ENCODE peak calls at places on chromosome 11, in six cellular contexts. P is NCI-H1417; M is memory B cell; C is astrocyte of the cerebellum; A is neural crest cell; H is effector memory CD8-positive, alpha-beta T cell. S is an unnamed sample.

GRCh38 chr11:10657308-10658271 is 36.0 kb downstream of the IRAG1 start:
- DNase-seq in P (no peak), C (peak; percentile 70), M (no peak), A (no peak), H (no peak), S (peak; percentile 53)

GRCh38 chr11:133928628-133929059 is 28.1 kb downstream of the IGSF9B start:
- DNase-seq in C (no peak), H (no peak), P (peak; percentile 90), A (no peak), M (no peak), S (peak; percentile 42)

GRCh38 chr11:93143186-93143585 is 54.6 kb downstream of the SLC36A4 start:
- DNase-seq in A (no peak), M (no peak), C (no peak), P (no peak), H (no peak), S (peak; percentile 61)

GRCh38 chr11:44690651-44691050 is 36.1 kb upstream of the TSPAN18 start:
- DNase-seq in P (no peak), C (no peak), M (no peak), A (no peak), H (no peak), S (no peak)

GRCh38 chr11:35539781-35540281 is 14.4 kb upstream of the PAMR1 start:
- DNase-seq in C (no peak), H (no peak), P (no peak), A (no peak), M (no peak), S (peak; percentile 96)

GRCh38 chr11:30107899-30108298 is 91.1 kb upstream of the KCNA4 start:
- DNase-seq in H (no peak), M (no peak), P (no peak), A (no peak), C (peak; percentile 22), S (peak; percentile 68)

GRCh38 chr11:6607190-6607635 is 3.6 kb downstream of the ILK start:
- DNase-seq in H (no peak), M (no peak), A (no peak), C (peak; percentile 15), P (no peak), S (peak; percentile 48)

GRCh38 chr11:121318848-121319834 is 26.6 kb downstream of the SC5D start:
- DNase-seq in A (peak; percentile 31), P (peak; percentile 47), C (peak; percentile 29), M (peak; percentile 31), H (peak; percentile 25), S (peak; percentile 57)

GRCh38 chr11:124841765-124842700 is 23.2 kb upstream of the ROBO3 start:
- DNase-seq in P (no peak), A (no peak), C (no peak), M (no peak), H (no peak), S (no peak)

GRCh38 chr11:128341767-128342318 is 245.5 kb downstream of the ETS1 start:
- DNase-seq in A (no peak), M (no peak), H (no peak), P (no peak), C (no peak), S (no peak)

GRCh38 chr11:60345489-60345888 is 18.4 kb downstream of the MS4A6E start:
- DNase-seq in C (no peak), P (peak; percentile 41), M (no peak), H (no peak), A (peak; percentile 20), S (no peak)

GRCh38 chr11:34165786-34166557 is 60.5 kb downstream of the NAT10 start:
- DNase-seq in P (no peak), H (no peak), M (no peak), C (no peak), A (no peak), S (no peak)

GRCh38 chr11:3073029-3073435 is 15.8 kb upstream of the CARS1 start:
- DNase-seq in P (no peak), A (no peak), C (peak; percentile 91), M (no peak), H (no peak), S (peak; percentile 78)

GRCh38 chr11:121551463-121551862 is 98.7 kb upstream of the SORL1-AS1 start:
- DNase-seq in A (no peak), H (no peak), M (no peak), C (no peak), P (no peak), S (no peak)

GRCh38 chr11:46655631-46656030 is 38.3 kb downstream of the ATG13 start:
- DNase-seq in C (no peak), A (no peak), M (no peak), P (no peak), H (no peak), S (no peak)

GRCh38 chr11:34507156-34507555 is 6.4 kb downstream of the ELF5 start:
- DNase-seq in P (no peak), A (no peak), H (no peak), M (no peak), C (no peak), S (no peak)

GRCh38 chr11:119709638-119710346 is 19.2 kb downstream of the NECTIN1 start:
- DNase-seq in A (peak; percentile 46), C (peak; percentile 82), M (no peak), P (peak; percentile 70), H (no peak), S (peak; percentile 74)

GRCh38 chr11:100632970-100633452 is 54.1 kb upstream of the ARHGAP42 start:
- DNase-seq in P (peak; percentile 26), A (no peak), C (peak; percentile 8), H (no peak), M (no peak), S (peak; percentile 1)

GRCh38 chr11:69153661-69154060 is 2.1 kb upstream of the SMIM38 start:
- DNase-seq in H (no peak), A (no peak), C (no peak), P (no peak), M (no peak), S (no peak)

GRCh38 chr11:3949132-3949531 is 93.7 kb downstream of the STIM1 start:
- DNase-seq in A (no peak), C (no peak), M (no peak), H (no peak), P (no peak), S (no peak)

GRCh38 chr11:107929611-107930200 is 1.5 kb downstream of the RAB39A start:
- DNase-seq in P (no peak), H (no peak), M (peak; percentile 13), C (no peak), A (no peak), S (no peak)

GRCh38 chr11:46604796-46605195 is 11.0 kb upstream of the AMBRA1 start:
- DNase-seq in M (no peak), P (no peak), H (no peak), C (no peak), A (no peak), S (no peak)

GRCh38 chr11:107741044-107741823 is 29.4 kb upstream of the SLN start:
- DNase-seq in A (no peak), M (no peak), C (no peak), P (no peak), H (no peak), S (peak; percentile 13)